ENCODE peak calls at places on chromosome 7, in nine cellular contexts. L, A, E, Q, Z, N, W, P and H are unnamed samples. For H3K27me3 and H3K4me1, the result is how much of the 10 kb centered on the place peaks cover.

GRCh38 chr7:2666588-2667250 is 21.3 kb upstream of the AMZ1 start:
- DNase-seq in L (no peak), A (no peak), E (no peak), Q (no peak), Z (no peak), N (no peak), W (no peak), P (no peak), H (no peak)

GRCh38 chr7:95622001-95622549 is 25.8 kb upstream of the PDK4 start:
- DNase-seq in L (no peak), A (no peak), E (no peak), Q (no peak), Z (no peak), N (no peak), W (peak), P (no peak), H (no peak)

GRCh38 chr7:73766556-73767229 is 3.4 kb downstream of the CLDN3 start:
- DNase-seq in L (no peak), A (no peak), E (no peak), Q (no peak), Z (no peak), N (no peak), W (no peak), P (peak), H (no peak)

GRCh38 chr7:80309971-80310549 is 175.4 kb downstream of the GNAI1 start:
- DNase-seq in L (no peak), A (no peak), E (no peak), Q (no peak), Z (no peak), N (no peak), W (no peak), P (no peak), H (no peak)

GRCh38 chr7:23468721-23469149 is 1.6 kb downstream of the IGF2BP3 start:
- DNase-seq in L (peak), A (no peak), E (no peak), Q (peak), Z (no peak), N (no peak), W (no peak), P (peak), H (no peak)

GRCh38 chr7:128167791-128168666 is 73.0 kb upstream of the LEP start:
- DNase-seq in L (no peak), A (no peak), E (no peak), Q (peak), Z (no peak), N (no peak), W (peak), P (no peak), H (no peak)

GRCh38 chr7:73905360-73905759 is 44.4 kb downstream of the TMEM270 start:
- DNase-seq in L (no peak), A (no peak), E (no peak), Q (peak), Z (no peak), N (no peak), W (no peak), P (no peak), H (no peak)

GRCh38 chr7:85287126-85287825 is 100.4 kb upstream of the SEMA3D start:
- DNase-seq in L (peak), A (no peak), E (no peak), Q (no peak), Z (no peak), N (peak), W (no peak), P (no peak), H (no peak)

GRCh38 chr7:142898377-142899235 is 13.1 kb upstream of the TRPV6 start:
- DNase-seq in L (no peak), A (no peak), E (no peak), Q (no peak), Z (no peak), N (no peak), W (peak), P (no peak), H (peak)
- H3K27me3 ChIP-seq in L (under half), A (under half), E (under half), Q (under half), Z (under half), N (under half), W (under half), P (under half), H (under half)

DNA sequence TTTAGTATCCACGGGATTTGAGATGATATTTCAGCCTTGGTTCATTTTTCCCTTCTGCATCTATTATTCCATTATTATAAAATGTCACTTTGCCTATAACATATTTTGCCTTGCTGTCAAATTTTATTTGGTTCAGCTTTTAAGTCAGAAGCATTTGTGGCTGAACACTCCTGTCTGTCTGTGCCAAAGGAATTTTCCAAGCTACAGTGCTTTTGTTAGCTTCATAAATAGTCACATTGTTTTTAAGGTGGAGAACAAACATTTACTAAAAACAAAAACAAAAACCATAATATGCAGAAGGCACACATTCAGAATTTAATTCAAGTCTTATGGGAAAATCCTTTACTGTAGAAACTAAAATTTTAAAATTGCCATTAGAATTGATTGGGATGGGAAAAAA is 33.8 kb upstream of the ELMO1 start:
- DNase-seq in L (no peak), A (no peak), E (no peak), Q (no peak), Z (no peak), N (no peak), W (no peak), P (no peak), H (no peak)
- H3K4me1 ChIP-seq in L (under half), A (under half), E (under half), Q (under half), Z (under half), N (under half), W (under half), P (under half), H (under half)

DNA sequence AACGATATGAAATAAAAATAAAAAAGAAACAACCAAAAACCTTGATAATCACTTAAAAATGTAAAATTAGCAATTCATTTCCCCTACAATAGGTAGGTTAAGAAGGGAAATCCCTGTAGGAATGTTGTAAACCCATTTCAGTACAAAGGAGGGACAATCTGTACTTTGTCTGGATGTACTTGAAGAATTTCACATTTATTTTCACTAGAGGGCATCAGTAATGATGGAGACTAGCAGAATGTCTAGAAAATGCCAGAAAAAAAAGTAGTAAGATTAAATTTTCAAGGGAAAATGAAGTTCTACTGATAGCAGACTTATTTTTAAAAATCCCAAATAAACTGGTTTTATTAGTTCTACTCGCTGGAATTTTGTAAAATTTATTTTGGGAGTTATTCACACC is 209.0 kb upstream of the FZD1 start:
- DNase-seq in L (no peak), A (no peak), E (no peak), Q (no peak), Z (no peak), N (no peak), W (no peak), P (no peak), H (no peak)
- TF ChIP-seq CTCF in L (peak), A (no peak), E (no peak), Q (no peak), Z (peak), N (no peak), W (no peak), P (no peak), H (no peak)

DNA sequence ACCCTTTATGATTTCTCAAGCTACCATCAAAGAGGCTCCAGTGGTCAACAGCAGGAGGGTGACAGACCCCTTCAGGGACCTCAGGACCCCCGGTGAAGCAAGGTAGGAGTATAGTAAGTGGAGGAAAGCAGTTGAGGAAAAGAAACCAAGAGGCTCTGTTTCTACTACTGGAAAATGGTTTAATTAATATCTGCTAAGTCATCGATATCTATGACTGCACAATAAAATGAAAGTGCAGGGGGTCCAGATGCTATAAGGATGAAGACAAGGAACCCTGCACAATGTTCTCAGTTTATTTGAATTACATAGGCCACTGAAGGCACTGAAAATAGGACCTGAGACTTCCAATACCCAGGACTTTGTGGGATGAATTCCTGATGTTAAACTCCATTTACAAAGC is 23.7 kb downstream of the AMPH start:
- DNase-seq in L (no peak), A (no peak), E (no peak), Q (no peak), Z (no peak), N (no peak), W (no peak), P (no peak), H (no peak)
- H3K27me3 ChIP-seq in L (under half), A (under half), E (under half), Q (under half), Z (under half), N (under half), W (under half), P (under half), H (under half)

GRCh38 chr7:101125989-101126650 is 784 bp upstream of the SERPINE1 start:
- DNase-seq in L (peak), A (peak), E (peak), Q (peak), Z (no peak), N (peak), W (peak), P (peak), H (no peak)

GRCh38 chr7:101124376-101125056 is 2.4 kb upstream of the SERPINE1 start:
- DNase-seq in L (peak), A (no peak), E (no peak), Q (no peak), Z (no peak), N (peak), W (no peak), P (no peak), H (no peak)

GRCh38 chr7:101121996-101122932 is 4.6 kb upstream of the SERPINE1 start:
- DNase-seq in L (peak), A (peak), E (peak), Q (peak), Z (peak), N (peak), W (peak), P (peak), H (no peak)

GRCh38 chr7:101122933-101123702 is 3.8 kb upstream of the SERPINE1 start:
- DNase-seq in L (no peak), A (no peak), E (no peak), Q (no peak), Z (no peak), N (no peak), W (no peak), P (no peak), H (no peak)

DNA sequence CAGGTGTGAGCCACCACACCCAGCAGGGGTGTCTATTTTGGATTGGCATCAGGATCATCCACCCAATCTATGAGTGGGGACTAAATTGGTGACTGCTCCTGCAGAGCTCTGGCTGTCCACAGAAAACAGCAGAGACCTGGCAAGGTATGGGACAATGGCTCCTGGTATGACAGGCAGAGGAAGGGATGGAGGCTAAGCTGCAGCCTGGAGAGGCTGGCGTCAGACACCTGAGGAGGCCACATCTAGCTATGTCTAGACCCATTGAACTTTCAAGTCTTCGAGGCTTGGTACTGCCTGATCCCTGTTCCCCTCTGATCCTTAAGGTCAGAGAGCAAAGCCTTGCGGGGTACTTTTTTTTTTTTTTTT is 3.2 kb upstream of the SERPINE1 start:
- DNase-seq in L (no peak), A (no peak), E (no peak), Q (no peak), Z (no peak), N (no peak), W (no peak), P (no peak), H (no peak)
- H3K4me1 ChIP-seq in L (under half), A (under half), E (under half), Q (under half), Z (half or more), N (under half), W (under half), P (under half), H (under half)

DNA sequence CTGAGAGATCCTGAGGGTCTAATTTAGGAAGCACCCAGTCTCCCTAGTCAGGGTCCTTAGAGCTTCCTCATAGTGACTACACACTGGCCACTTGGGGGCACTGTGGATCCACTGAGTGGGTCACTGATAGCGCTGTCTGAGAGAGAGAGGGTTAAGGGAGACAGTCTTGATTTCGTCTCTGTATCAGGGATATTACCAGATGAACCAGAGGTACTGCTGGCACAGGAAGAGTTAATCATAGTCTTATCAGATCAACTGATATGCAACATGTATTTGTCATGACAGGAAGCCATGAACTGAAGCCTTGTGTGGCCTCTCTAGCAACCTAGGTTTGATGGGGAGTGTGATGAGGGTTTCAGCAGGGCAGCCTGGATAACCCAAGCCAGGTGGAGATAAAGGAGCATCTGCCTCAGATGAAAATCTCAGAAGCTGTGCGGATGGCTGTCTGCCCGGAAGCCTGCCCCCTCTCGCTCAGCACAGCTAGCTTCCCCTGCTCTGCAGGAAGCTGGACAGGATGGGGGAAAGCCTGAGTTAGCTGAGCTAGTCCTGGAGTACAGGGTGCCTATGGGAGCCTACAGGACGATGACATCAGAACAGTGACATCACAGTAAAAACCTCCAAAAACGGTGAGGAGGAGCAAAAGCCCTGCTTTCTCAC is 214.0 kb upstream of the PRSS1 start:
- DNase-seq in L (peak), A (peak), E (peak), Q (no peak), Z (no peak), N (peak), W (peak), P (peak), H (no peak)
- TF ChIP-seq CTCF in L (peak), A (peak), E (peak), Q (no peak), Z (peak), N (peak), W (peak), P (peak), H (peak)